ENCODE peak calls at places on chromosome 20, in five cellular contexts. G is effector CD4-positive, alpha-beta T cell; I is glutamatergic neuron; R is fibroblast of the conjunctiva; L is NCI-H1092 treated with DMSO at 0.1 percent for 48 hours. N is an unnamed sample.

GRCh38 chr20:43926691-43927090 is 12.0 kb downstream of the TOX2 start:
- DNase-seq in G (no peak), I (no peak), R (no peak), L (no peak), N (no peak)

GRCh38 chr20:41329435-41330342 is 10.9 kb upstream of the LPIN3 start:
- DNase-seq in I (no peak), R (peak), L (no peak), G (peak), N (peak)

GRCh38 chr20:37397076-37397953 is 51.4 kb downstream of the SRC start:
- DNase-seq in R (no peak), I (peak), G (no peak), L (no peak), N (peak)

GRCh38 chr20:53736122-53736756 is 142.6 kb upstream of the ZNF217 start:
- DNase-seq in G (no peak), R (no peak), L (no peak), I (no peak), N (no peak)

GRCh38 chr20:51712501-51713212 is 55.5 kb downstream of the ATP9A start:
- DNase-seq in G (no peak), I (peak), L (no peak), R (no peak), N (no peak)

GRCh38 chr20:48898896-48899513 is 22.5 kb upstream of the ARFGEF2 start:
- DNase-seq in G (no peak), R (no peak), I (no peak), L (no peak), N (no peak)

GRCh38 chr20:33262658-33263065 is 20.4 kb upstream of the BPIFB1 start:
- DNase-seq in R (peak), L (peak), G (no peak), I (peak), N (no peak)

GRCh38 chr20:47230811-47231256 is 125.7 kb downstream of the ZMYND8 start:
- DNase-seq in L (no peak), I (peak), G (no peak), R (no peak), N (no peak)

GRCh38 chr20:63323298-63323820 is 30.4 kb downstream of the COL20A1 start:
- DNase-seq in I (peak), L (no peak), R (no peak), G (no peak), N (no peak)

GRCh38 chr20:57818418-57818817 is 108.6 kb upstream of the PMEPA1 start:
- DNase-seq in L (no peak), G (no peak), R (no peak), I (no peak), N (no peak)

GRCh38 chr20:53154540-53154939 is 182.4 kb downstream of the TSHZ2 start:
- DNase-seq in I (no peak), R (no peak), L (no peak), G (no peak), N (no peak)

GRCh38 chr20:58542411-58543095 is 27.4 kb upstream of the APCDD1L start:
- DNase-seq in I (no peak), R (no peak), G (no peak), L (peak), N (no peak)

GRCh38 chr20:56285496-56285895 is 37.0 kb downstream of the MC3R start:
- DNase-seq in L (no peak), G (no peak), R (no peak), I (no peak), N (no peak)

GRCh38 chr20:45042978-45043377 is 57.9 kb downstream of the KCNS1 start:
- DNase-seq in G (no peak), I (no peak), R (no peak), L (no peak), N (no peak)

GRCh38 chr20:3420211-3420707 is 12.8 kb upstream of the DNAAF9 start:
- DNase-seq in L (peak), I (no peak), R (peak), G (no peak), N (peak)

GRCh38 chr20:62928246-62928939 is 2.1 kb upstream of the DIDO1 start:
- DNase-seq in L (no peak), R (no peak), I (no peak), G (no peak), N (no peak)

GRCh38 chr20:60212695-60213094 is 254.5 kb downstream of the CDH26 start:
- DNase-seq in G (no peak), I (no peak), R (no peak), L (no peak), N (no peak)

GRCh38 chr20:63314015-63314471 is 21.1 kb downstream of the COL20A1 start:
- DNase-seq in R (no peak), L (no peak), G (no peak), I (peak), N (no peak)

GRCh38 chr20:47456952-47457724 is 44.5 kb upstream of the NCOA3 start:
- DNase-seq in R (no peak), I (no peak), L (no peak), G (no peak), N (no peak)

GRCh38 chr20:32355417-32355841 is 2.7 kb upstream of the ASXL1 start:
- DNase-seq in I (no peak), G (no peak), R (no peak), L (no peak), N (no peak)

GRCh38 chr20:24692429-24693190 is 223.2 kb downstream of the SYNDIG1 start:
- DNase-seq in R (no peak), G (no peak), I (no peak), L (no peak), N (peak)

GRCh38 chr20:52192296-52193007 is 873 bp upstream of the ZFP64 start:
- DNase-seq in R (no peak), G (no peak), I (peak), L (peak), N (peak)

GRCh38 chr20:39910536-39910935 is 778.5 kb downstream of the MAFB start:
- DNase-seq in G (no peak), L (no peak), I (no peak), R (no peak), N (no peak)

GRCh38 chr20:58331961-58332551 is 22.5 kb downstream of the RAB22A start:
- DNase-seq in L (peak), I (no peak), G (no peak), R (no peak), N (no peak)

GRCh38 chr20:62772103-62772611 is 24.1 kb upstream of the MRGBP start:
- DNase-seq in R (no peak), L (no peak), I (peak), G (no peak), N (no peak)

GRCh38 chr20:17562804-17563305 is 7.0 kb upstream of the DSTN start:
- DNase-seq in L (no peak), G (no peak), I (no peak), R (no peak), N (no peak)

GRCh38 chr20:887137-887536 is 29.0 kb downstream of the ANGPT4 start:
- DNase-seq in L (no peak), I (no peak), R (no peak), G (no peak), N (no peak)

GRCh38 chr20:48638546-48638945 is 189.3 kb downstream of the PREX1 start:
- DNase-seq in R (no peak), I (no peak), L (no peak), G (no peak), N (no peak)

GRCh38 chr20:59781236-59781635 is 152.2 kb downstream of the SYCP2 start:
- DNase-seq in L (no peak), I (no peak), R (no peak), G (no peak), N (no peak)

GRCh38 chr20:9374068-9374467 is 140.3 kb upstream of the LAMP5 start:
- DNase-seq in L (no peak), R (no peak), G (no peak), I (no peak), N (no peak)

N was measured in heart left ventricle.